ENCODE peak calls at places on chromosome 4, in eight cellular contexts. R is CD4-positive, CD25-positive, alpha-beta regulatory T cell; O is A549; H is stomach; T is lower lobe of right lung; W is mammary epithelial cell; D is IMR-90; J is right cardiac atrium. C is an unnamed sample. For H3K4me1, the result is how much of the 10 kb centered on the place peaks cover.

GRCh38 chr4:11426716-11427115 is 2.0 kb downstream of the HS3ST1 start:
- DNase-seq in R (no peak), O (no peak), H (no peak), T (no peak), W (peak), D (no peak), J (no peak), C (no peak)

GRCh38 chr4:152265149-152265621 is 270.7 kb downstream of the FBXW7 start:
- DNase-seq in R (no peak), O (peak), H (peak), T (no peak), W (peak), D (peak), J (no peak), C (no peak)

GRCh38 chr4:54539500-54540029 is 118.2 kb upstream of the KIT start:
- DNase-seq in R (no peak), O (peak), H (peak), T (peak), W (no peak), D (peak), J (peak), C (peak)

GRCh38 chr4:74543983-74544382 is 99.0 kb downstream of the AREG start:
- DNase-seq in R (no peak), O (no peak), H (no peak), T (no peak), W (no peak), D (peak), J (no peak), C (no peak)

GRCh38 chr4:620201-620600 is 5.2 kb upstream of the PDE6B start:
- DNase-seq in R (no peak), O (no peak), H (no peak), T (no peak), W (no peak), D (no peak), J (no peak), C (no peak)

GRCh38 chr4:111773858-111774257 is 371.4 kb upstream of the FAM241A start:
- DNase-seq in R (no peak), O (no peak), H (no peak), T (peak), W (no peak), D (no peak), J (no peak), C (no peak)

GRCh38 chr4:24287096-24287495 is 297.3 kb downstream of the DHX15 start:
- DNase-seq in R (no peak), O (no peak), H (no peak), T (no peak), W (no peak), D (no peak), J (no peak), C (no peak)

GRCh38 chr4:90061881-90062280 is 65.3 kb upstream of the CCSER1 start:
- DNase-seq in R (no peak), O (no peak), H (no peak), T (no peak), W (no peak), D (no peak), J (no peak), C (no peak)

GRCh38 chr4:24988776-24989175 is 42.0 kb downstream of the LGI2 start:
- DNase-seq in R (no peak), O (peak), H (no peak), T (no peak), W (peak), D (peak), J (no peak), C (no peak)

GRCh38 chr4:132770776-132771175 is 378.3 kb upstream of the PCDH10 start:
- DNase-seq in R (no peak), O (no peak), H (no peak), T (no peak), W (no peak), D (no peak), J (no peak), C (no peak)

DNA sequence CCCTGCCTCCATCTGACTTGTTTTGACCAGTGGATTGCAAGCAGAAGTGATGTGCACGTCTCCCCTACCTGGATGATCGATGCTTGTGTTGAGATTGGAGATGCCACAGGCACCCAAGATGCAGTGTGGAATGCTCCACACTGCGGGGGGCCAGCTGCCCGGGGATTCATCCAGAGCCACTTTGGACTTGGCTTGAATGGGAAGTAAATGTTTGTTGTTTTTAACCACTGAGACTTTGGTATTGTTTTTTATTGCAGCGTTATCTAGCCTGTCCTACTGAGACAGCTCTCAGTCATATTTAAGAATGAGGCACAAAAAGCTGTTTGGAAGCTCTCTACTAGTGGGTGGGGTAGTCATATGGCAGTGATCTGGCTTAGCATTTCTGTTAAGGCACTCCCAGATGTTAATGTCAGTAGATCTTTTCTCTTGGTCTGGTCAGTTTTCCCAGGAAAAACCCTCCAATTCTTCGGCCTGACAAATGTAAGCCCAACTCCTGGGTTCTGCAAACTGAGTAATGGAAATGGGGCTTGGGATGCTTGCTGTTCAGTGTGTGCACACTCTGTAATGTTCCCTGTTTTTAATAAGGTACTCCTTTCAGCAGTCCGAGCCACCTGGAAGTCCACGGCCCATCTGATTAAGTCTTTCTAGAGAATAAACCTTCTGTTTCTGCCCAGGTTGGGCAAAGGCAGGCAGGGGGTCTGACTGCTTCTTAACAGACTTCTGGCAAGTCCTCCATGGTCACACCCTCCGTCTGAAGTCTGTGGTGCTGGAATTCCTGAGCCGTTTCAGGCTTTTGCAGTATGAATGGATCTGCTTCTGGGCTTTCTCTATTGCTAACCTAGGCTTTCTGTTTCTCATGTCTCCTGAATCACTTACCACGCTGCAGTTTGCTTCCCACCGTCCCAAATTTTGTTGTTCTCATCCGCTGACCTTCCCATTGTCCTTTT is 74.8 kb downstream of the WWC2 start:
- DNase-seq in R (no peak), O (no peak), H (no peak), T (no peak), W (no peak), D (peak), J (no peak), C (no peak)
- H3K4me1 ChIP-seq in R (under half), O (half or more), H (half or more), T (half or more), W (under half), D (under half), J (under half), C (under half)

GRCh38 chr4:15402974-15403373 is 24.9 kb upstream of the C1QTNF7 start:
- DNase-seq in R (no peak), O (no peak), H (no peak), T (no peak), W (no peak), D (no peak), J (no peak), C (no peak)

GRCh38 chr4:15400911-15401671 is 26.7 kb upstream of the C1QTNF7 start:
- DNase-seq in R (no peak), O (no peak), H (no peak), T (peak), W (peak), D (peak), J (peak), C (peak)

GRCh38 chr4:15405069-15405468 is 22.8 kb upstream of the C1QTNF7 start:
- DNase-seq in R (no peak), O (no peak), H (no peak), T (no peak), W (no peak), D (no peak), J (no peak), C (no peak)

GRCh38 chr4:15400276-15400675 is 27.6 kb upstream of the C1QTNF7 start:
- DNase-seq in R (no peak), O (no peak), H (no peak), T (no peak), W (no peak), D (no peak), J (no peak), C (no peak)

DNA sequence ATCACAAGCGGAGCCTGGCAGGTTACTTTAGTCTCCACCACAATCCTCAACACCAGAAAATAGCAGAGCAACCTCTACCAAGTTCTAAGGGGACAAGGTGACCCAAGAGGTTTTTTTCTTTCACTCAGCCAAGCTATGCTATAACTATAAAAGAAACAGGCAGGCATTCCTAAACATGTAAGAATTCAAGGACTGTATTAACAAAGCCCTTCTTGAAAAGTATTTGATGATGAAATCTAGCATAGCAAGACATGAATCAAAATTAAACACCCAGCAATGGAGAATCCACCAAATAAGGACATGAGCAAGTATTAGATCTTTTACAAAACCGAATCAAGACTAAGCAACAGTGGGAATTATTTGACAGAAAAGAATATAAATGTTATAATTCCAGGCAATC is 25.7 kb upstream of the C1QTNF7 start:
- DNase-seq in R (no peak), O (no peak), H (no peak), T (no peak), W (peak), D (peak), J (no peak), C (no peak)
- H3K4me1 ChIP-seq in R (under half), O (under half), H (under half), T (under half), W (under half), D (under half), J (under half), C (under half)

DNA sequence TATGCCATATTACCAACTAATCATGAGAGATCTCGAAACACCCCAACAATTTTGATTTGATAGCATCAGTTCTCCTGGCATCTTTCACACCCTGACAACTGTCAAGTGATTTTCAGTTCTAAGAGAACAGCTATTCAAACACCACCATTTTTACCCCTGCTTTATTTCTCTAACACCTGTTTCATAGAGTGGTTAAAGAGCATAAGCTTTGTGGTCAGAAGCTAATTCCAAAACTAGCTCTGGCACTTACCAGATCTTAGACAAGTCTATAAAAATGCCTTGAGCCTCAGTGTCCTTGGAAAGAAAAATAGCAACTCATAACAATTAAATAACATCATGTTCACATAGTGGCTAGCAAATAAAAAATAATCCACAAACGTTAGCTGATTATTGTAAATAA is 17.9 kb downstream of the PPA2 start:
- DNase-seq in R (no peak), O (no peak), H (no peak), T (no peak), W (no peak), D (no peak), J (no peak), C (no peak)
- H3K4me1 ChIP-seq in R (under half), O (under half), H (under half), T (under half), W (under half), D (under half), J (under half), C (under half)

GRCh38 chr4:83660578-83660977 is 124.7 kb downstream of the GPAT3 start:
- DNase-seq in R (no peak), O (no peak), H (no peak), T (no peak), W (no peak), D (no peak), J (no peak), C (no peak)
- H3K4me1 ChIP-seq in R (under half), O (under half), H (under half), T (under half), W (under half), D (under half), J (under half), C (under half)

DNA sequence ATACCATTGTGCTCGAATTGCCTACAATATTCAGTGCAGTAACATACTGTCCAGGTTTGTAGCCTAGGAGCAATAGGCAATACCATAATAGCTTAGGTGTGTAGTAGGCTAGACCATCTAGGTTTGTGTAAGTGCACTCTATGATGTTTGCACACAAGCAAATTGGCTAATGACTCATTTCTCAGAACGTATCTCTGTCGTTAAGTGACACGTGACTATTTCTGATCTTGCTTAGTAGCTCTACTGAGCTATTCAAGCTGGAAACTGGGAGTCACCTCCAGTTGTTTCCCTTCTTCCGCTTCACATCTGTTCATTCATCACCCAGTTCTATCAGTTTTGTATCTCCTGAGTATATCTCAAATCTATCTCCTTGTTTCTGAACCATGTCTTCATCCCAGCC is 86.1 kb downstream of the HNRNPD start:
- DNase-seq in R (no peak), O (no peak), H (no peak), T (no peak), W (no peak), D (no peak), J (no peak), C (no peak)
- H3K4me1 ChIP-seq in R (under half), O (under half), H (under half), T (under half), W (under half), D (under half), J (under half), C (under half)

DNA sequence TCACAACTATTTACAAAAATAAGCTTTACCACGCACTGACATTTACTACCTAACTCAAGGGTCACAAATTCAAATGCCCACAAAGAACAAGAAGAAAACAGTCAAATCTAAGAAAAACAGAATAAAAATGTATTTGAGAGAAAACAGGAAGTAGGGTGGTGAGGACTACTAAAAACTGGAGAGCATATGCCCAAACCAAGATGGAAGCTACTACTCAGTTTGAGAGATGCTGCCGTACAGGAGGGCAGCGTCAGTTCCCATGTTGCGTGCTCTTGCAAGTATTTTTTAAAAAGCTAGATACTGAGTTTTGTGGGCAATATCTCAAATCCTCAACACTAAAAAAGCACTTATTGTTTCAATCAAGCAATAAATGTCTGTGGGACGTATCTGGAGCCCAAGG is 16.2 kb downstream of the HNRNPD start:
- DNase-seq in R (no peak), O (no peak), H (no peak), T (no peak), W (no peak), D (no peak), J (no peak), C (no peak)
- H3K4me1 ChIP-seq in R (half or more), O (under half), H (half or more), T (half or more), W (under half), D (under half), J (under half), C (under half)

GRCh38 chr4:78293841-78294301 is 236.7 kb downstream of the FRAS1 start:
- DNase-seq in R (no peak), O (no peak), H (no peak), T (no peak), W (peak), D (peak), J (no peak), C (no peak)
- H3K4me1 ChIP-seq in R (under half), O (under half), H (under half), T (under half), W (under half), D (under half), J (under half), C (under half)

DNA sequence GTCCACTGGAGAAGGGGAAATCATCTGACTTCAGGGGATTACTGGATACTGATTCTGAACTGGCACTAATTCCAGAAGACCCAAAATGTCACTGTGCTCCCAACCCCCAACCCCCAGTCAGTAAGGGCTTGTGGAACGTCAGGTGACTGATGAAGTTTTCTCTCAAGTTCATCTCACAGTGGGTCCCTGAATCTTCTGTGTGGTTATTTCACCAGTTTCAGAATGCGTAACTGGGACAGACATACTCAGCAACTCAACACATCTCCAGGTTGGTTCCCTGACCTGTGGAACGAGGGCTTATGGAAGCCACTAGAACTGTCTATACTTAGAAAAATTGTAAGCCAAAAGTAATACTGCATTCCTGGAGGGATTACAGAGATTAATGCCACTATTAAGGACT is 45.3 kb downstream of the DDX60L start:
- DNase-seq in R (no peak), O (no peak), H (no peak), T (no peak), W (no peak), D (no peak), J (no peak), C (no peak)
- H3K4me1 ChIP-seq in R (under half), O (under half), H (under half), T (under half), W (under half), D (under half), J (under half), C (under half)

DNA sequence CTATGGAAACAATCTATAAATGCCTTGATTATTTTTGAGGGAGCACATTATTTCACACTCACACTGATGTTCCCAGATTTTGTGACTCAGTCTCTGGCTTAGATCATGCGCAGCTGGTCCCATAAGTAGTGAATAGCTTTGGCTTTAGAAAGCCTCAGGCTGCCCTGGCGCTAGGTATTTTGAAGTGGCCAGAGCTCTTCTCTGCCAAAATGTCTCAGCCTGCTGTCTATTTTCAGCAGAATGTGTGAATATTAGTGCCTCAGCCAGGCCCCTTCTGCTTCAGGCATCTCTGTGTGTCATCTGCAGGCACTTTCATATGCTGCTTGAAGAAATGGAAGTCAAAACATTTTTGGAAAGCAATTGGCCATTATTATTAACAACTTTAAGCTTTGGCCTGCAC is 931.0 kb upstream of the INTU start:
- DNase-seq in R (no peak), O (no peak), H (no peak), T (no peak), W (peak), D (peak), J (peak), C (no peak)
- H3K4me1 ChIP-seq in R (under half), O (under half), H (under half), T (under half), W (under half), D (under half), J (under half), C (under half)

GRCh38 chr4:183177001-183177400 is 77.9 kb downstream of the WWC2 start:
- DNase-seq in R (no peak), O (no peak), H (no peak), T (no peak), W (peak), D (no peak), J (no peak), C (no peak)
- H3K4me1 ChIP-seq in R (under half), O (half or more), H (half or more), T (under half), W (under half), D (under half), J (under half), C (under half)